ENCODE peak calls at places on chromosomes 6 and 20, in seven cellular contexts. One of them, this sample, is unnamed.

GRCh38 chr6:143159001-143159400 is 98.3 kb downstream of the AIG1 start:
- DNase-seq in Peyer's patch: no peak
- DNase-seq in ovary: no peak
- DNase-seq in fibroblast of mammary gland: no peak
- DNase-seq in upper lobe of right lung: no peak
- DNase-seq in psoas muscle: no peak
- DNase-seq in MM.1S: no peak
- DNase-seq in this sample: no peak

GRCh38 chr6:34178361-34179105 is 32.6 kb upstream of the GRM4 start:
- DNase-seq in ovary: no peak
- DNase-seq in Peyer's patch: peak; percentile 41
- DNase-seq in fibroblast of mammary gland: no peak
- DNase-seq in MM.1S: no peak
- DNase-seq in upper lobe of right lung: peak; percentile 60
- DNase-seq in psoas muscle: no peak
- DNase-seq in this sample: no peak

GRCh38 chr6:161137839-161138544 is 135.9 kb downstream of the AGPAT4 start:
- DNase-seq in fibroblast of mammary gland: peak; percentile 73
- DNase-seq in ovary: no peak
- DNase-seq in MM.1S: no peak
- DNase-seq in psoas muscle: no peak
- DNase-seq in Peyer's patch: no peak
- DNase-seq in upper lobe of right lung: no peak
- DNase-seq in this sample: no peak

GRCh38 chr6:165729307-165729936 is 66.4 kb upstream of the PDE10A start:
- DNase-seq in Peyer's patch: peak; percentile 66
- DNase-seq in fibroblast of mammary gland: peak; percentile 14
- DNase-seq in MM.1S: peak; percentile 10
- DNase-seq in psoas muscle: no peak
- DNase-seq in ovary: no peak
- DNase-seq in upper lobe of right lung: no peak
- DNase-seq in this sample: peak; percentile 54

GRCh38 chr6:153790048-153790447 is 249.0 kb upstream of the OPRM1 start:
- DNase-seq in ovary: no peak
- DNase-seq in MM.1S: no peak
- DNase-seq in fibroblast of mammary gland: peak; percentile 98
- DNase-seq in psoas muscle: no peak
- DNase-seq in Peyer's patch: peak; percentile 59
- DNase-seq in upper lobe of right lung: no peak
- DNase-seq in this sample: peak; percentile 94

GRCh38 chr20:19626896-19627295 is 131.2 kb upstream of the RIN2 start:
- DNase-seq in ovary: no peak
- DNase-seq in psoas muscle: no peak
- DNase-seq in upper lobe of right lung: no peak
- DNase-seq in Peyer's patch: no peak
- DNase-seq in fibroblast of mammary gland: no peak
- DNase-seq in MM.1S: no peak
- DNase-seq in this sample: peak; percentile 5

GRCh38 chr20:64069614-64070243 is 6.7 kb downstream of the TCEA2 start:
- DNase-seq in MM.1S: peak; percentile 31
- DNase-seq in fibroblast of mammary gland: no peak
- DNase-seq in Peyer's patch: no peak
- DNase-seq in upper lobe of right lung: no peak
- DNase-seq in psoas muscle: no peak
- DNase-seq in ovary: no peak
- DNase-seq in this sample: peak; percentile 41

GRCh38 chr20:17859002-17859615 is 109.5 kb downstream of the SNX5 start:
- DNase-seq in MM.1S: peak; percentile 29
- DNase-seq in fibroblast of mammary gland: no peak
- DNase-seq in psoas muscle: no peak
- DNase-seq in ovary: no peak
- DNase-seq in Peyer's patch: peak; percentile 57
- DNase-seq in upper lobe of right lung: peak; percentile 63
- DNase-seq in this sample: no peak

GRCh38 chr20:64001607-64002011 is 20.7 kb downstream of the PRPF6 start:
- DNase-seq in ovary: no peak
- DNase-seq in Peyer's patch: no peak
- DNase-seq in upper lobe of right lung: no peak
- DNase-seq in MM.1S: no peak
- DNase-seq in fibroblast of mammary gland: no peak
- DNase-seq in psoas muscle: no peak
- DNase-seq in this sample: peak; percentile 13

GRCh38 chr6:4607793-4608192 is 168.4 kb upstream of the CDYL start:
- DNase-seq in MM.1S: no peak
- DNase-seq in ovary: no peak
- DNase-seq in fibroblast of mammary gland: no peak
- DNase-seq in Peyer's patch: no peak
- DNase-seq in upper lobe of right lung: no peak
- DNase-seq in psoas muscle: no peak
- DNase-seq in this sample: no peak

GRCh38 chr6:12232821-12233220 is 57.3 kb upstream of the EDN1 start:
- DNase-seq in fibroblast of mammary gland: no peak
- DNase-seq in Peyer's patch: no peak
- DNase-seq in ovary: no peak
- DNase-seq in upper lobe of right lung: no peak
- DNase-seq in psoas muscle: no peak
- DNase-seq in MM.1S: no peak
- DNase-seq in this sample: no peak

GRCh38 chr6:124480021-124480430 is 482.2 kb upstream of the RNF217 start:
- DNase-seq in upper lobe of right lung: no peak
- DNase-seq in Peyer's patch: no peak
- DNase-seq in psoas muscle: no peak
- DNase-seq in fibroblast of mammary gland: no peak
- DNase-seq in ovary: no peak
- DNase-seq in MM.1S: no peak
- DNase-seq in this sample: peak; percentile 18

GRCh38 chr20:37897008-37897548 is 5.8 kb upstream of the VSTM2L start:
- DNase-seq in Peyer's patch: no peak
- DNase-seq in psoas muscle: no peak
- DNase-seq in MM.1S: no peak
- DNase-seq in ovary: no peak
- DNase-seq in upper lobe of right lung: no peak
- DNase-seq in fibroblast of mammary gland: no peak
- DNase-seq in this sample: no peak

GRCh38 chr6:30323806-30324205 is 2.9 kb upstream of the TRIM39 start:
- DNase-seq in fibroblast of mammary gland: peak; percentile 19
- DNase-seq in upper lobe of right lung: no peak
- DNase-seq in MM.1S: no peak
- DNase-seq in Peyer's patch: no peak
- DNase-seq in psoas muscle: no peak
- DNase-seq in ovary: no peak
- DNase-seq in this sample: peak; percentile 20

GRCh38 chr20:19973920-19974620 is 43.1 kb upstream of the NAA20 start:
- DNase-seq in Peyer's patch: peak; percentile 71
- DNase-seq in psoas muscle: peak; percentile 78
- DNase-seq in ovary: peak; percentile 68
- DNase-seq in fibroblast of mammary gland: peak; percentile 80
- DNase-seq in upper lobe of right lung: peak; percentile 71
- DNase-seq in MM.1S: no peak
- DNase-seq in this sample: peak; percentile 90

GRCh38 chr6:139762587-139763031 is 388.2 kb upstream of the CITED2 start:
- DNase-seq in Peyer's patch: no peak
- DNase-seq in MM.1S: no peak
- DNase-seq in upper lobe of right lung: no peak
- DNase-seq in psoas muscle: no peak
- DNase-seq in ovary: no peak
- DNase-seq in fibroblast of mammary gland: peak; percentile 81
- DNase-seq in this sample: peak; percentile 48

GRCh38 chr6:170137176-170137891 is 153.5 kb downstream of the DLL1 start:
- DNase-seq in Peyer's patch: peak; percentile 54
- DNase-seq in psoas muscle: no peak
- DNase-seq in upper lobe of right lung: peak; percentile 73
- DNase-seq in MM.1S: no peak
- DNase-seq in ovary: peak; percentile 11
- DNase-seq in fibroblast of mammary gland: peak; percentile 77
- DNase-seq in this sample: no peak

GRCh38 chr20:32841174-32841573 is 17.5 kb upstream of the EFCAB8 start:
- DNase-seq in psoas muscle: no peak
- DNase-seq in MM.1S: no peak
- DNase-seq in ovary: no peak
- DNase-seq in fibroblast of mammary gland: no peak
- DNase-seq in Peyer's patch: no peak
- DNase-seq in upper lobe of right lung: no peak
- DNase-seq in this sample: no peak

GRCh38 chr6:44270526-44271405 is 516 bp downstream of the TMEM151B start:
- DNase-seq in Peyer's patch: no peak
- DNase-seq in upper lobe of right lung: no peak
- DNase-seq in MM.1S: no peak
- DNase-seq in fibroblast of mammary gland: no peak
- DNase-seq in psoas muscle: no peak
- DNase-seq in ovary: no peak
- DNase-seq in this sample: no peak

GRCh38 chr20:56373942-56374341 is 15.2 kb downstream of the FAM210B start:
- DNase-seq in Peyer's patch: no peak
- DNase-seq in upper lobe of right lung: no peak
- DNase-seq in psoas muscle: no peak
- DNase-seq in ovary: no peak
- DNase-seq in MM.1S: no peak
- DNase-seq in fibroblast of mammary gland: peak; percentile 96
- DNase-seq in this sample: peak; percentile 93

GRCh38 chr6:141593311-141593710 is 539.4 kb upstream of the GJE1 start:
- DNase-seq in fibroblast of mammary gland: no peak
- DNase-seq in Peyer's patch: no peak
- DNase-seq in ovary: no peak
- DNase-seq in psoas muscle: no peak
- DNase-seq in MM.1S: no peak
- DNase-seq in upper lobe of right lung: no peak
- DNase-seq in this sample: no peak

GRCh38 chr6:54056105-54056504 is 55.1 kb upstream of the MLIP start:
- DNase-seq in upper lobe of right lung: no peak
- DNase-seq in ovary: no peak
- DNase-seq in psoas muscle: no peak
- DNase-seq in MM.1S: no peak
- DNase-seq in fibroblast of mammary gland: no peak
- DNase-seq in Peyer's patch: no peak
- DNase-seq in this sample: no peak

GRCh38 chr6:133428299-133428698 is 187.1 kb downstream of the EYA4 start:
- DNase-seq in upper lobe of right lung: no peak
- DNase-seq in Peyer's patch: no peak
- DNase-seq in fibroblast of mammary gland: no peak
- DNase-seq in psoas muscle: no peak
- DNase-seq in ovary: no peak
- DNase-seq in MM.1S: no peak
- DNase-seq in this sample: no peak

GRCh38 chr20:58464838-58465237 is 50.4 kb downstream of the APCDD1L start:
- DNase-seq in psoas muscle: no peak
- DNase-seq in MM.1S: no peak
- DNase-seq in Peyer's patch: no peak
- DNase-seq in fibroblast of mammary gland: no peak
- DNase-seq in ovary: no peak
- DNase-seq in upper lobe of right lung: no peak
- DNase-seq in this sample: no peak

GRCh38 chr20:44572551-44573500 is 9.6 kb upstream of the PKIG start:
- DNase-seq in MM.1S: no peak
- DNase-seq in psoas muscle: peak; percentile 44
- DNase-seq in upper lobe of right lung: no peak
- DNase-seq in Peyer's patch: no peak
- DNase-seq in ovary: peak; percentile 35
- DNase-seq in fibroblast of mammary gland: peak; percentile 96
- DNase-seq in this sample: peak; percentile 85

GRCh38 chr20:46004813-46005505 is 3.7 kb upstream of the MMP9 start:
- DNase-seq in fibroblast of mammary gland: no peak
- DNase-seq in Peyer's patch: peak; percentile 86
- DNase-seq in ovary: no peak
- DNase-seq in upper lobe of right lung: no peak
- DNase-seq in MM.1S: no peak
- DNase-seq in psoas muscle: no peak
- DNase-seq in this sample: peak; percentile 37
- TF ChIP-seq CTCF in fibroblast of mammary gland: no peak
- TF ChIP-seq CTCF in Peyer's patch: no peak
- TF ChIP-seq CTCF in ovary: no peak
- TF ChIP-seq CTCF in upper lobe of right lung: no peak
- TF ChIP-seq CTCF in MM.1S: no peak
- TF ChIP-seq CTCF in psoas muscle: no peak
- TF ChIP-seq CTCF in this sample: no peak

GRCh38 chr6:156960525-156960924 is 183.3 kb downstream of the ARID1B start:
- DNase-seq in ovary: no peak
- DNase-seq in Peyer's patch: no peak
- DNase-seq in fibroblast of mammary gland: no peak
- DNase-seq in MM.1S: no peak
- DNase-seq in upper lobe of right lung: no peak
- DNase-seq in psoas muscle: no peak
- DNase-seq in this sample: no peak
- TF ChIP-seq CTCF in ovary: no peak
- TF ChIP-seq CTCF in Peyer's patch: no peak
- TF ChIP-seq CTCF in fibroblast of mammary gland: no peak
- TF ChIP-seq CTCF in MM.1S: no peak
- TF ChIP-seq CTCF in upper lobe of right lung: no peak
- TF ChIP-seq CTCF in psoas muscle: no peak
- TF ChIP-seq CTCF in this sample: no peak

GRCh38 chr20:35342154-35342769 is 50.0 kb upstream of the FAM83C start:
- DNase-seq in ovary: no peak
- DNase-seq in upper lobe of right lung: no peak
- DNase-seq in fibroblast of mammary gland: peak; percentile 16
- DNase-seq in Peyer's patch: no peak
- DNase-seq in psoas muscle: no peak
- DNase-seq in MM.1S: no peak
- DNase-seq in this sample: no peak
- TF ChIP-seq CTCF in ovary: no peak
- TF ChIP-seq CTCF in upper lobe of right lung: no peak
- TF ChIP-seq CTCF in fibroblast of mammary gland: peak; percentile 25
- TF ChIP-seq CTCF in Peyer's patch: no peak
- TF ChIP-seq CTCF in psoas muscle: peak; percentile 42
- TF ChIP-seq CTCF in MM.1S: peak; percentile 18
- TF ChIP-seq CTCF in this sample: no peak

GRCh38 chr20:39433461-39433860 is 471.3 kb downstream of the DHX35 start:
- DNase-seq in psoas muscle: no peak
- DNase-seq in Peyer's patch: no peak
- DNase-seq in ovary: no peak
- DNase-seq in upper lobe of right lung: no peak
- DNase-seq in fibroblast of mammary gland: peak; percentile 6
- DNase-seq in MM.1S: no peak
- DNase-seq in this sample: no peak

GRCh38 chr20:39424923-39425678 is 463.0 kb downstream of the DHX35 start:
- DNase-seq in upper lobe of right lung: no peak
- DNase-seq in psoas muscle: no peak
- DNase-seq in ovary: no peak
- DNase-seq in MM.1S: no peak
- DNase-seq in fibroblast of mammary gland: peak; percentile 28
- DNase-seq in Peyer's patch: no peak
- DNase-seq in this sample: no peak

DNA sequence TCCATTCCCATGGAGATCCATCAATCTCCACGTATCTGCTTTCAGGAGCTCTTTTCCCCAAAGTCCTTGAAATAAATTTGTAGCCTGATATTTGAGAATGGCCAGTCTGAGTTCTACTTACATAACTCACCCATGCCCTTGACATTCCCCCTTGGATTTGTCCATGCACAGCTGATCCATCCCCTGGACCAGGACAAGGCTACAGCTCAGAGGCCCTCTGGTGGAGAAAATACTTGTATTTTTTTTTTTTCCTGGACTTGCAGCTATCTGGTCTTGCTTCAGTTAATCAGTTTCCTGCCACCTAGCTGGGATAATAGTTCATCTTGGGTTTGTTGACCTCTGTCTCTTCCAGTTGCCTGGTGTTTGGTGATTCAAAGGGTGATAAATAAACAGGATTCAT is 467.6 kb downstream of the DHX35 start:
- DNase-seq in psoas muscle: no peak
- DNase-seq in Peyer's patch: no peak
- DNase-seq in fibroblast of mammary gland: peak; percentile 19
- DNase-seq in ovary: no peak
- DNase-seq in upper lobe of right lung: no peak
- DNase-seq in MM.1S: no peak
- DNase-seq in this sample: peak; percentile 8
- TF ChIP-seq CTCF in psoas muscle: peak; percentile 43
- TF ChIP-seq CTCF in Peyer's patch: no peak
- TF ChIP-seq CTCF in fibroblast of mammary gland: peak; percentile 28
- TF ChIP-seq CTCF in ovary: no peak
- TF ChIP-seq CTCF in upper lobe of right lung: peak; percentile 29
- TF ChIP-seq CTCF in MM.1S: no peak
- TF ChIP-seq CTCF in this sample: peak; percentile 27